ENCODE peak calls at places on chromosomes 3 and 15, in nine cellular contexts. R is PC-3, T is tibial artery, L is cardiac muscle cell, X is colonic mucosa, K is astrocyte, D is IMR-90, P is ascending aorta, F is fibroblast of lung. C is an unnamed sample. For H3K4me1, the result is how much of the 10 kb centered on the place peaks cover.

GRCh38 chr3:184156522-184156955 is 1.4 kb downstream of the DVL3 start:
- DNase-seq in R (no peak), T (peak), L (peak), X (peak), K (peak), D (peak), P (peak), F (peak), C (no peak)

GRCh38 chr3:39196671-39197446 is 4.5 kb upstream of the XIRP1 start:
- DNase-seq in R (peak), T (no peak), L (no peak), X (no peak), K (no peak), D (peak), P (no peak), F (peak), C (no peak)

GRCh38 chr3:183927059-183927458 is 42.4 kb upstream of the PARL start:
- DNase-seq in R (no peak), T (no peak), L (no peak), X (no peak), K (no peak), D (no peak), P (no peak), F (no peak), C (no peak)

GRCh38 chr15:57950381-57950946 is 115.0 kb downstream of the ALDH1A2 start:
- DNase-seq in R (no peak), T (no peak), L (no peak), X (no peak), K (no peak), D (no peak), P (no peak), F (no peak), C (no peak)

GRCh38 chr3:132253262-132253878 is 63.8 kb upstream of the ACP3 start:
- DNase-seq in R (peak), T (no peak), L (peak), X (peak), K (peak), D (peak), P (no peak), F (peak), C (no peak)

GRCh38 chr3:84989102-84989501 is 30.3 kb downstream of the CADM2 start:
- DNase-seq in R (no peak), T (no peak), L (no peak), X (no peak), K (no peak), D (no peak), P (no peak), F (no peak), C (no peak)

GRCh38 chr3:27632431-27633223 is 89.5 kb downstream of the EOMES start:
- DNase-seq in R (peak), T (peak), L (no peak), X (peak), K (peak), D (peak), P (peak), F (peak), C (no peak)

GRCh38 chr3:191397771-191398170 is 63.2 kb upstream of the PYDC2 start:
- DNase-seq in R (no peak), T (no peak), L (no peak), X (no peak), K (peak), D (peak), P (no peak), F (peak), C (no peak)

GRCh38 chr3:159273608-159274007 is 471.8 kb downstream of the MFSD1 start:
- DNase-seq in R (peak), T (no peak), L (peak), X (peak), K (peak), D (peak), P (no peak), F (peak), C (no peak)

GRCh38 chr3:122975163-122975923 is 52.2 kb downstream of the SEMA5B start:
- DNase-seq in R (peak), T (no peak), L (peak), X (no peak), K (peak), D (peak), P (peak), F (peak), C (no peak)

GRCh38 chr15:40958723-40959122 is 5.5 kb downstream of the CHAC1 start:
- DNase-seq in R (no peak), T (no peak), L (no peak), X (no peak), K (no peak), D (no peak), P (no peak), F (no peak), C (no peak)

GRCh38 chr15:101378879-101379278 is 83.8 kb upstream of the SNRPA1 start:
- DNase-seq in R (no peak), T (peak), L (no peak), X (no peak), K (no peak), D (no peak), P (no peak), F (no peak), C (no peak)

GRCh38 chr15:60574801-60575631 is 96.1 kb upstream of the ICE2 start:
- DNase-seq in R (no peak), T (no peak), L (no peak), X (no peak), K (no peak), D (peak), P (no peak), F (no peak), C (no peak)

GRCh38 chr3:187767266-187768032 is 22.2 kb upstream of the BCL6 start:
- DNase-seq in R (peak), T (no peak), L (no peak), X (no peak), K (peak), D (peak), P (no peak), F (peak), C (no peak)

GRCh38 chr3:71728632-71729342 is 3.6 kb upstream of the EIF4E3 start:
- DNase-seq in R (no peak), T (no peak), L (peak), X (no peak), K (peak), D (no peak), P (no peak), F (peak), C (no peak)

GRCh38 chr15:51024735-51025453 is 69.8 kb downstream of the TNFAIP8L3 start:
- DNase-seq in R (no peak), T (no peak), L (no peak), X (no peak), K (no peak), D (peak), P (no peak), F (peak), C (no peak)

GRCh38 chr3:187858086-187858485 is 112.8 kb upstream of the BCL6 start:
- DNase-seq in R (no peak), T (peak), L (no peak), X (no peak), K (peak), D (no peak), P (no peak), F (no peak), C (no peak)

GRCh38 chr3:131163-131889 is 65.2 kb upstream of the CHL1 start:
- DNase-seq in R (no peak), T (no peak), L (peak), X (no peak), K (no peak), D (no peak), P (no peak), F (no peak), C (no peak)

GRCh38 chr15:63409179-63409578 is 27.5 kb upstream of the CA12 start:
- DNase-seq in R (no peak), T (no peak), L (no peak), X (no peak), K (no peak), D (no peak), P (peak), F (no peak), C (no peak)

GRCh38 chr15:101625980-101626379 is 26.2 kb downstream of the TM2D3 start:
- DNase-seq in R (no peak), T (no peak), L (no peak), X (no peak), K (no peak), D (peak), P (no peak), F (no peak), C (no peak)

GRCh38 chr3:10309736-10310135 is 11.2 kb downstream of the SEC13 start:
- DNase-seq in R (no peak), T (no peak), L (no peak), X (no peak), K (no peak), D (peak), P (no peak), F (no peak), C (no peak)

GRCh38 chr15:79779739-79780138 is 117.1 kb downstream of the MTHFS start:
- DNase-seq in R (no peak), T (no peak), L (no peak), X (no peak), K (no peak), D (no peak), P (no peak), F (no peak), C (no peak)

GRCh38 chr3:71055602-71056001 is 527.9 kb downstream of the FOXP1 start:
- DNase-seq in R (peak), T (no peak), L (no peak), X (no peak), K (peak), D (peak), P (no peak), F (peak), C (no peak)

GRCh38 chr15:50911641-50912040 is 3.2 kb downstream of the AP4E1 start:
- DNase-seq in R (no peak), T (no peak), L (no peak), X (no peak), K (no peak), D (no peak), P (no peak), F (no peak), C (no peak)

GRCh38 chr3:166085164-166085830 is 248.1 kb upstream of the BCHE start:
- DNase-seq in R (peak), T (no peak), L (no peak), X (no peak), K (no peak), D (no peak), P (no peak), F (peak), C (no peak)

GRCh38 chr15:42218953-42219596 is 11.0 kb upstream of the VPS39 start:
- DNase-seq in R (no peak), T (no peak), L (no peak), X (no peak), K (no peak), D (no peak), P (no peak), F (no peak), C (no peak)

GRCh38 chr3:192130534-192131132 is 596.7 kb downstream of the FGF12 start:
- DNase-seq in R (peak), T (peak), L (peak), X (peak), K (peak), D (peak), P (no peak), F (peak), C (no peak)

GRCh38 chr15:100349696-100350433 is 8.1 kb upstream of the ADAMTS17 start:
- DNase-seq in R (peak), T (peak), L (peak), X (peak), K (peak), D (peak), P (peak), F (peak), C (peak)

GRCh38 chr15:100348578-100348977 is 6.8 kb upstream of the ADAMTS17 start:
- DNase-seq in R (peak), T (no peak), L (no peak), X (no peak), K (no peak), D (no peak), P (no peak), F (no peak), C (no peak)

GRCh38 chr15:100349321-100349695 is 7.5 kb upstream of the ADAMTS17 start:
- DNase-seq in R (no peak), T (no peak), L (peak), X (no peak), K (no peak), D (no peak), P (no peak), F (no peak), C (no peak)

GRCh38 chr15:100353469-100353868 is 11.7 kb upstream of the ADAMTS17 start:
- DNase-seq in R (no peak), T (no peak), L (no peak), X (no peak), K (no peak), D (no peak), P (no peak), F (no peak), C (no peak)

DNA sequence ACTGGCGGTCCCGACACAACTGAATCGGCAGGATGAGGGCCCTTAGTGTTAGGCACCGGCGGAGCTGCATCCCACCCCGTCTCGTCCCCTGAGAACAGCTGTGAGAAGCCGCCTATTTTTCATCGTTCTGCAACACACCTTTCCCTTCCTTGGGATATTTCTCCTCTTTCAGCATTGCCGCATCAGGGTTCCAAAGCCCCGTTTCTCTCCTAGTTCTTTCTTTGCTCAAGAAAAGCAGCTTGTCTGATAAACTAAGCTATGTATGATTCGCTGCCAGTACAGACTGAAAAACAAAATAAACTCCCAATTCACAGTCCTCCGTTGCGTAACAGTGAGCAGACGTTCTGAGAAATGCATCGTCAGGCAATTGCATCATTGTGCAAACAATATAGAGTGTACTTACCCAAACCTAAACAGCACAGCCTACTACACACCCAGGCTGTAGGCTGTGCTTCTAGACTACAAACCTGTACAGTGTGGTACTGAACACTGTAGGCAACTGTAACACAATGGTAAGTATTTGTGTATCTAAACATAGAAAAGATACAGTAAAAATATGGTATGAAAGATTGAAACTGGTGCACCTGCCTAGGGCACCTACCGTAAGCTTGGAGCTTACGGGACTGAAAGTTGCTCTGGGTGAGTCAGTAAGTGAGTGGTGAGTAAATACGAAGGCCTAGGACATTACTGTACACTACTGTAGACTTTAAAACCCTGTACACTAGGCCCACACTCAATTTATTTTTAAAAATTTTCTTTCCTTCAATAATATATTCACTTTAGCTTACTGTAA is 8.9 kb upstream of the ADAMTS17 start:
- DNase-seq in R (peak), T (no peak), L (no peak), X (peak), K (peak), D (peak), P (peak), F (peak), C (no peak)
- H3K27ac ChIP-seq in R (peak), T (peak), L (no peak), X (peak), K (no peak), D (no peak), P (peak), F (no peak), C (peak)

GRCh38 chr15:52789008-52789600 is 1.0 kb downstream of the ONECUT1 start:
- DNase-seq in R (no peak), T (no peak), L (no peak), X (no peak), K (no peak), D (no peak), P (no peak), F (no peak), C (no peak)
- H3K4me3 ChIP-seq in R (peak), T (peak), L (peak), X (peak), K (no peak), D (no peak), P (peak), F (no peak), C (peak)

GRCh38 chr15:31302778-31303433 is 23.7 kb upstream of the KLF13 start:
- DNase-seq in R (no peak), T (peak), L (no peak), X (no peak), K (no peak), D (no peak), P (peak), F (no peak), C (no peak)
- H3K4me1 ChIP-seq in R (under half), T (under half), L (under half), X (under half), K (under half), D (under half), P (under half), F (under half), C (under half)

DNA sequence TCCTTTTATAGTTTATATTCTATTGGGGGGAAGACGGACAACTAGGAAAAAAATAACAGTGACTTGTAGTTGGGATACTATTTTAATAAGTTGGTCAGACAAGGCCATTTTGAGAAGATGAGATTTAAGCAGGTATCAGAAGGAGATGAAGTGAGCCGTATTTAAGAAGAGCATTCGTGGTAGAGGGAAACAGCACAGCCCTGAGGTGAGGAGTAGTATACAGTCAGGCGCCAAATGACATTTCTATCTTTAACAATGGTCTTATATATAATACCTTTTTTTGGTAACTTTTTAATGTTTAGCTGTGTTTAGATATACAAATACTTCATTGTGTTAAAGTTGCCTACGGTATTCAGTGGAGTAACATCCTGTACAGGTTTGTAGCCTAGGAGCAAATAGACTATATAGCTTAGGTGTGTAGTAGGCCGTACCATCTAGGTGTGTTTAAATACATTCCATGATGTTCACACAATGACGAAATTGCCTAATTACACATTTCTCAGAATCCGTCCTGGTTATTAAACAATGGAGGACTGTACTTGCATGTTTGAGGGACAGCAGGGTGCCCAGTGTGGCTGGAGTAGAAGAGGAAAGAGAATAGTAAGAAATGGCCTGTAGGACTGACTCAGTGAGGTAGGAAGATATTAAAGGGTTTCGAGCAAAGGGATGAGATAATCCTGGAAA is 1.6 kb downstream of the NKTR start:
- DNase-seq in R (peak), T (no peak), L (no peak), X (no peak), K (no peak), D (peak), P (no peak), F (peak), C (no peak)
- H3K27ac ChIP-seq in R (no peak), T (peak), L (peak), X (peak), K (peak), D (no peak), P (peak), F (no peak), C (peak)

GRCh38 chr15:83108266-83109219 is 1.1 kb downstream of the TM6SF1 start:
- DNase-seq in R (no peak), T (peak), L (no peak), X (peak), K (no peak), D (peak), P (peak), F (no peak), C (no peak)
- H3K4me3 ChIP-seq in R (no peak), T (peak), L (no peak), X (peak), K (peak), D (peak), P (peak), F (peak), C (peak)

GRCh38 chr3:33799202-33799551 is 747 bp downstream of the PDCD6IP start:
- DNase-seq in R (no peak), T (no peak), L (no peak), X (no peak), K (no peak), D (no peak), P (no peak), F (no peak), C (no peak)
- H3K4me1 ChIP-seq in R (under half), T (under half), L (under half), X (under half), K (under half), D (under half), P (under half), F (under half), C (under half)

GRCh38 chr3:13012228-13012691 is 61.0 kb downstream of the IQSEC1 start:
- DNase-seq in R (no peak), T (peak), L (no peak), X (peak), K (no peak), D (peak), P (peak), F (no peak), C (no peak)
- H3K27ac ChIP-seq in R (no peak), T (no peak), L (no peak), X (peak), K (no peak), D (no peak), P (peak), F (no peak), C (no peak)

DNA sequence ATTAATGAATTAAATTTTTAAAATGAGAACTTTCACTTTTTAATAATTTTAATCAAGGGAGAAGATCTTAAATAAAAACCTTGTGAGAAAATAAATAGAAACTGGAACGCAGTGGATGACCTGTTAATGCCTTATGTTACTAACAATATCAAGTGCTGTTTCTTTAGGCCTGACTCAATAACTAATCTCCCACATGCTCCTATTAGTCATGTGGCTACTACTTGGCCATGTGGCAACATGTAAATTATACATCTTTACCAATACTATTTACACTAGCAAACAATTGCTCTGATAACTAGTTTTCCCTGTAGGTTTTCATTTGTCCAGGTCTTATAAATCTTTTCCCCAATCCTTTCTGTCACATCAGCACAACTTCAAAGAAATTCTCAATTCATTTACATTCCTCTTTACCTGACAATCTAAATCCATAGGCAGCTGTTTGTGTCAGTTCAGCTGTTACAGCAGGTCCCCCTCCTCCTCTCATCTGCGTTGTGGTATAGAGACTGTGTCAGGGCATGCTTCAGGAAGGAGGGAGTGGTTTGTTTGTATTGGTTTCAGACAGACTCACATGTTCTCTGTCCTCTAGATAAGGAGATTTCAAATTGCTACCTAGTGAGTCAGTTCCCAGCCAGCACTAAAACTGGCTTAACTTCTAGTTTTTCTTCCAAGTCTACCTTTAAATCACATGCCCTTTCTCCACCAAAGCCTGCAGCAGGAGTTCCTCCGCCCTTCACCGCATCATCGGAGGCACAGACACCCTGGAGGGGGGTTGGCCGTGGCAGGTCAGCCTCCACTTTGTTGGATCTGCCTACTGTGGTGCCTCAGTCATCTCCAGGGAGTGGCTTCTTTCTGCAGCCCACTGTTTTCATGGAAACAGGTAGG is 11.3 kb upstream of the C3orf52 start:
- DNase-seq in R (peak), T (no peak), L (peak), X (peak), K (peak), D (peak), P (no peak), F (peak), C (no peak)
- H3K4me3 ChIP-seq in R (peak), T (no peak), L (no peak), X (peak), K (no peak), D (peak), P (no peak), F (no peak), C (no peak)

GRCh38 chr3:66493464-66494099 is 7.2 kb downstream of the LRIG1 start:
- DNase-seq in R (no peak), T (no peak), L (no peak), X (peak), K (no peak), D (no peak), P (no peak), F (no peak), C (no peak)
- H3K4me1 ChIP-seq in R (under half), T (half or more), L (half or more), X (under half), K (under half), D (under half), P (half or more), F (under half), C (half or more)

C was measured in thoracic aorta.